ENCODE peak calls at places on chromosomes 16 and 17, in seven cellular contexts. J is pancreas, Z is prostate gland, W is fibroblast of lung, I is kidney, L is lower lobe of right lung, C is stomach. Y is an unnamed sample.

GRCh38 chr16:89602273-89602951 is 11.0 kb upstream of the DPEP1 start:
- DNase-seq in J (peak; percentile 51), Z (no peak), W (peak; percentile 80), I (no peak), L (no peak), C (no peak), Y (peak; percentile 70)

GRCh38 chr16:68319185-68319908 is 8.5 kb downstream of the PRMT7 start:
- DNase-seq in J (no peak), Z (no peak), W (no peak), I (no peak), L (no peak), C (no peak), Y (no peak)

GRCh38 chr17:9044796-9045470 is 23.6 kb downstream of the NTN1 start:
- DNase-seq in J (no peak), Z (no peak), W (no peak), I (no peak), L (no peak), C (no peak), Y (no peak)

GRCh38 chr16:4980691-4981090 is 22.6 kb downstream of the SEC14L5 start:
- DNase-seq in J (no peak), Z (no peak), W (no peak), I (no peak), L (peak; percentile 24), C (no peak), Y (no peak)

GRCh38 chr17:44247346-44248219 is 20.4 kb downstream of the SLC4A1 start:
- DNase-seq in J (no peak), Z (no peak), W (no peak), I (peak; percentile 81), L (no peak), C (peak; percentile 34), Y (no peak)

GRCh38 chr17:71180801-71181385 is 939.9 kb upstream of the SOX9 start:
- DNase-seq in J (no peak), Z (peak; percentile 20), W (peak; percentile 74), I (no peak), L (no peak), C (no peak), Y (peak; percentile 25)

GRCh38 chr17:80949451-80950421 is 41.9 kb upstream of the CHMP6 start:
- DNase-seq in J (peak; percentile 49), Z (no peak), W (no peak), I (peak; percentile 66), L (peak; percentile 38), C (no peak), Y (no peak)

GRCh38 chr17:69093995-69094394 is 33.3 kb upstream of the ABCA9 start:
- DNase-seq in J (no peak), Z (no peak), W (no peak), I (no peak), L (no peak), C (no peak), Y (no peak)

GRCh38 chr17:40095356-40095943 is 4.9 kb downstream of the NR1D1 start:
- DNase-seq in J (peak; percentile 62), Z (no peak), W (no peak), I (peak; percentile 82), L (no peak), C (peak; percentile 73), Y (no peak)

GRCh38 chr17:37772982-37773381 is 28.1 kb upstream of the HNF1B start:
- DNase-seq in J (no peak), Z (no peak), W (no peak), I (no peak), L (no peak), C (no peak), Y (no peak)

GRCh38 chr17:1733759-1734158 is 8.9 kb upstream of the SERPINF2 start:
- DNase-seq in J (no peak), Z (no peak), W (no peak), I (no peak), L (no peak), C (no peak), Y (no peak)

GRCh38 chr17:50153650-50154575 is 3.4 kb upstream of the PPP1R9B start:
- DNase-seq in J (peak; percentile 82), Z (peak; percentile 47), W (no peak), I (peak; percentile 68), L (no peak), C (peak; percentile 61), Y (no peak)

GRCh38 chr16:85952197-85952596 is 53.2 kb downstream of the IRF8 start:
- DNase-seq in J (no peak), Z (no peak), W (no peak), I (no peak), L (no peak), C (no peak), Y (no peak)

GRCh38 chr16:11681526-11681925 is 13.3 kb downstream of the SNN start:
- DNase-seq in J (no peak), Z (no peak), W (no peak), I (peak; percentile 73), L (no peak), C (no peak), Y (no peak)

GRCh38 chr17:1181769-1182137 is 2.0 kb upstream of the ABR start:
- DNase-seq in J (no peak), Z (no peak), W (peak; percentile 32), I (no peak), L (no peak), C (no peak), Y (no peak)

GRCh38 chr16:79628501-79628975 is 28.0 kb upstream of the MAF start:
- DNase-seq in J (no peak), Z (no peak), W (peak; percentile 78), I (no peak), L (no peak), C (no peak), Y (peak; percentile 93)

GRCh38 chr16:89341274-89341673 is 123.8 kb downstream of the ZNF778 start:
- DNase-seq in J (no peak), Z (no peak), W (no peak), I (no peak), L (no peak), C (no peak), Y (no peak)

GRCh38 chr17:4492762-4493561 is 5.7 kb upstream of the SPNS2 start:
- DNase-seq in J (no peak), Z (no peak), W (peak; percentile 43), I (peak; percentile 83), L (no peak), C (peak; percentile 70), Y (peak; percentile 81)

GRCh38 chr16:12600116-12600515 is 203.6 kb downstream of the CPPED1 start:
- DNase-seq in J (no peak), Z (no peak), W (no peak), I (no peak), L (no peak), C (no peak), Y (no peak)

GRCh38 chr17:75920045-75920560 is 15.4 kb upstream of the MRPL38 start:
- DNase-seq in J (no peak), Z (no peak), W (no peak), I (no peak), L (no peak), C (no peak), Y (no peak)

GRCh38 chr17:71535311-71535710 is 585.5 kb upstream of the SOX9 start:
- DNase-seq in J (no peak), Z (peak; percentile 10), W (no peak), I (no peak), L (no peak), C (no peak), Y (peak; percentile 63)

GRCh38 chr17:80177986-80178590 is 8.3 kb downstream of the CARD14 start:
- DNase-seq in J (no peak), Z (no peak), W (no peak), I (no peak), L (no peak), C (no peak), Y (no peak)

GRCh38 chr17:8337802-8338744 is 1.6 kb upstream of the ODF4 start:
- DNase-seq in J (no peak), Z (no peak), W (peak; percentile 19), I (no peak), L (no peak), C (no peak), Y (no peak)

DNA sequence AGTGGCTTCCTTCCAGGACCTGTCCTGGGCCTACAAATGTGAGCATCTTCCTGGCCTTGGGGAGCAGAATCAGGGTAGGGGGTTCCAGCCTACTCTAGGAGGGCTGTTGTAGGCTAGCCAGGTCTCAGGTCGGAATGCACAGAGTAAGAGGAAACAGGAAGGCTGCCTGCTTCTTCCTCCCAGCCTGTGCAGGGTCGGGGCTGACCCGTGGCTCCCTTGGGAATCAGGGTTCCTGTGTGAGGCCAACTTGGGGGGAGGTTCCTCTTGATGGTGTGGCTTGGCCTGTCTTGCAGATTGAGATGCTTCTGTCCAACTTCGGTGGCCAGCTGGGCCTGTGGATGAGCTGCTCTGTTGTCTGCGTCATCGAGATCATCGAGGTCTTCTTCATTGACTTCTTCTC is 32.3 kb downstream of the SCNN1G start:
- DNase-seq in J (no peak), Z (no peak), W (no peak), I (no peak), L (no peak), C (no peak), Y (no peak)
- TF ChIP-seq CTCF in J (no peak), Z (no peak), W (no peak), I (no peak), L (no peak), C (no peak), Y (no peak)

DNA sequence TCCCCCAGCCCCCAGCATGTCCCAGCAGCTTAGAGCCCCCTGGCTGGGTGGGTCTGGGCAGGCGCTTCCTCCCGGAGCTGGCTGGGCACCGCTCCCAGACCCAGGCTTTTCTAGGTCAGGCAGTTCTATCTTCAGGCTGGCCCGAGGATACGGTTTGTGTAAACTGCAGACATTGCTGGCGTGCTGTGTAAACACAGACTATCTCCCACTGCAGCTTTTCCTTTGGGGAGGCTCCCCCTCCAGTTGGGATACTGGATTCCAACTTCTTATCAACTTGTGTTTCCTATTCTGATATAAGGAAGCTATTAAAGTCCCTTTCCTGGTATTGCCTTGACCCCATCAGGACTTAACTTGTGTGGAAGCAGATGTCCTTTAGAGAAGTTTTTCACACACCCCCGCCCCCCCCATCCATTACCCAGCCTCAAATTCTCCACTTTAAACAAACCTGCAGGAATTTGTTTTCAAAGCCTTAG is 18.3 kb upstream of the GNA13 start:
- DNase-seq in J (no peak), Z (peak; percentile 35), W (peak; percentile 40), I (peak; percentile 81), L (peak; percentile 56), C (no peak), Y (no peak)
- H3K4me1 ChIP-seq in J (no peaks in the 10 kb centered on the region), Z (no peaks in the 10 kb centered on the region), W (no peaks in the 10 kb centered on the region), I (peaks cover 5% of the 10 kb centered on the region), L (peaks cover 21% of the 10 kb centered on the region), C (peaks cover 23% of the 10 kb centered on the region), Y (peaks cover 11% of the 10 kb centered on the region)

DNA sequence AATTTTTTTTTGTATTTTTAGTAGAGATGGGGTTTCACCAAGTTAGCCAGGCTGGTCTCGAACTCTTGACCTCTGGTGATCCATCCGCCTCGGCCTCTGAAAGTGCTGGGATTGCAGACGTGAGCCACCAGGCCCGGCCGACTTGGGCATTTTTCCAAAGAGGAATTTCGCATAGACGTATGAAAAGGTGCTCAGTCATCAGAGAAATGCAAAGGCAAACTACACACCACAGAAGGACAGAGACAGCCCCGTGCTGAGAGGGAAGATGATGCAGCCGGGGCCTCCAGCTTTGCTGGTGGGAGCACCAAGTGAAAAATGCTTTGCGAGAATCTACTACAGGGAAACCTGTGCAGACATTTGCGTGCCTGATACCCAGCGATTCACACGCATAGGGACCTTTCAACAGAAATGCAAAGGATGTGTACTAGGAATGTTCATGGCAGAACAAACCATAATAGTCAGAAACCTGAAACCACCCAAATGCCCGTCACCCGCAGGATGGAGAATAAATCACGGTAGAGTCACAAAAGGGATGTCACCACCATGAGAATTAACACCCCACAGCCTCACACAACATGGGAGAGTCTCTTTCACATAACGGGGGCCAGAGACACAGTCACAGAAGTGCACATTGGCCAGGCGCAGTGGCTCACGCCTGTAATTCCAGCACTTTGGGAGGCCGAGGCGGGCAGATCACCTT is 5.2 kb downstream of the RAB40B start:
- DNase-seq in J (no peak), Z (no peak), W (no peak), I (no peak), L (no peak), C (no peak), Y (no peak)
- H3K27ac ChIP-seq in J (no peak overlapping the region), Z (no peak overlapping the region), W (no peak overlapping the region), I (no peak overlapping the region), L (no peak overlapping the region), C (no peak overlapping the region), Y (no peak overlapping the region)

GRCh38 chr17:13017623-13018462 is at the start of gene ELAC2:
- DNase-seq in J (peak; percentile 95), Z (peak; percentile 98), W (peak; percentile 99), I (peak; percentile 99), L (peak; percentile 99), C (peak; percentile 97), Y (peak; percentile 96)
- TF ChIP-seq CTCF in J (no peak), Z (peak; percentile 54), W (no peak), I (peak; percentile 1), L (peak; percentile 18), C (no peak), Y (peak; percentile 42)

Y was measured in foreskin keratinocyte.